ENCODE peak calls at places on chromosomes 7 and 10, in five cellular contexts. F, C, O, U and V are unnamed samples.

GRCh38 chr7:112272921-112273561 is 66.5 kb downstream of the ZNF277 start:
- DNase-seq in C (no peak), F (no peak), U (no peak), O (no peak), V (no peak)

GRCh38 chr7:113710310-113711106 is 208.3 kb downstream of the PPP1R3A start:
- DNase-seq in U (peak), O (peak), F (peak), C (peak), V (peak)

GRCh38 chr7:157805716-157806115 is 468.9 kb downstream of the DNAJB6 start:
- DNase-seq in O (no peak), C (no peak), F (no peak), U (no peak), V (no peak)

GRCh38 chr10:42875792-42876191 is 93.2 kb downstream of the BMS1 start:
- DNase-seq in O (no peak), F (no peak), U (no peak), C (no peak), V (no peak)

GRCh38 chr10:126123466-126123865 is 227.1 kb downstream of the FANK1 start:
- DNase-seq in O (no peak), C (no peak), F (no peak), U (no peak), V (no peak)

GRCh38 chr10:680745-681144 is 8.7 kb downstream of the DIP2C start:
- DNase-seq in C (no peak), O (no peak), U (no peak), F (no peak), V (no peak)

GRCh38 chr7:116180302-116180701 is 30.0 kb upstream of the TES start:
- DNase-seq in F (no peak), O (no peak), U (peak), C (peak), V (peak)

GRCh38 chr7:144487906-144488305 is 84.4 kb upstream of the NOBOX start:
- DNase-seq in U (no peak), C (no peak), F (peak), O (no peak), V (no peak)

GRCh38 chr7:71238541-71238940 is 106.6 kb downstream of the GALNT17 start:
- DNase-seq in F (no peak), O (no peak), U (no peak), C (no peak), V (no peak)

GRCh38 chr7:151206914-151207313 is 3.4 kb downstream of the H2BK1 start:
- DNase-seq in O (no peak), U (no peak), C (no peak), F (no peak), V (peak)

GRCh38 chr7:2482725-2483451 is 6.7 kb upstream of the GRIFIN start:
- DNase-seq in C (peak), U (no peak), O (no peak), F (no peak), V (no peak)

GRCh38 chr7:140774371-140774770 is 77.9 kb downstream of the NDUFB2 start:
- DNase-seq in F (no peak), U (no peak), O (no peak), C (no peak), V (no peak)

GRCh38 chr10:75304740-75305380 is 69.1 kb upstream of the COMTD1 start:
- DNase-seq in F (no peak), U (no peak), O (no peak), C (no peak), V (no peak)

GRCh38 chr10:124589491-124590006 is 127.9 kb downstream of the LHPP start:
- DNase-seq in F (no peak), U (peak), C (no peak), O (no peak), V (no peak)

GRCh38 chr10:98646998-98647917 is 200.5 kb upstream of the HPS1 start:
- DNase-seq in O (no peak), F (peak), U (no peak), C (no peak), V (no peak)

GRCh38 chr7:142569851-142570250 is 179.4 kb upstream of the PRSS1 start:
- DNase-seq in O (no peak), C (no peak), U (no peak), F (no peak), V (no peak)

GRCh38 chr7:117086788-117087187 is 133.5 kb downstream of the ST7 start:
- DNase-seq in O (no peak), C (no peak), U (no peak), F (no peak), V (no peak)

GRCh38 chr7:112550468-112551060 is 69.8 kb downstream of the LSMEM1 start:
- DNase-seq in U (peak), F (no peak), C (peak), O (peak), V (peak)

GRCh38 chr10:52245547-52245946 is 68.5 kb upstream of the DKK1 start:
- DNase-seq in U (no peak), F (no peak), O (no peak), C (no peak), V (no peak)

GRCh38 chr7:69963388-69963787 is 365.1 kb downstream of the AUTS2 start:
- DNase-seq in F (no peak), U (no peak), O (no peak), C (no peak), V (no peak)

GRCh38 chr7:504221-505081 is 15.2 kb downstream of the PDGFA start:
- DNase-seq in U (no peak), C (no peak), O (no peak), F (no peak), V (no peak)

GRCh38 chr7:138848056-138848975 is 50.3 kb upstream of the ATP6V0A4 start:
- DNase-seq in C (no peak), F (no peak), O (no peak), U (no peak), V (no peak)

GRCh38 chr7:75762350-75762917 is 9.6 kb downstream of the CCL26 start:
- DNase-seq in O (peak), C (peak), U (peak), F (no peak), V (peak)

GRCh38 chr10:36476399-36476798 is 649.0 kb upstream of the ANKRD30A start:
- DNase-seq in O (no peak), C (no peak), F (no peak), U (no peak), V (no peak)

GRCh38 chr7:74023037-74023436 is 4.9 kb upstream of the ELN start:
- DNase-seq in F (no peak), O (no peak), U (peak), C (peak), V (peak)

GRCh38 chr10:108653466-108653865 is 1269.8 kb downstream of the XPNPEP1 start:
- DNase-seq in O (no peak), C (no peak), F (no peak), U (no peak), V (no peak)

GRCh38 chr10:120765241-120765803 is 85.8 kb upstream of the WDR11 start:
- DNase-seq in O (no peak), F (no peak), U (no peak), C (no peak), V (no peak)

GRCh38 chr7:725223-726005 is 1.1 kb upstream of the DNAAF5 start:
- DNase-seq in O (no peak), C (no peak), F (no peak), U (no peak), V (no peak)

GRCh38 chr7:157302314-157302711 is 34.5 kb upstream of the DNAJB6 start:
- DNase-seq in C (peak), O (peak), F (no peak), U (no peak), V (peak)

GRCh38 chr10:110725809-110726641 is 81.9 kb downstream of the RBM20 start:
- DNase-seq in O (no peak), U (no peak), F (no peak), C (no peak), V (no peak)
- TF ChIP-seq KDM1A in O (no peak), U (no peak), F (no peak), C (no peak), V (no peak)

GRCh38 chr10:71268247-71268691 is 50.8 kb upstream of the SLC29A3 start:
- DNase-seq in F (no peak), C (peak), U (peak), O (no peak), V (no peak)
- TF ChIP-seq KDM1A in F (peak), C (no peak), U (no peak), O (no peak), V (no peak)

GRCh38 chr7:96837583-96837982 is 127.9 kb upstream of the SEM1 start:
- DNase-seq in U (no peak), O (peak), C (no peak), F (no peak), V (no peak)

GRCh38 chr7:96838481-96838880 is 128.8 kb upstream of the SEM1 start:
- DNase-seq in C (no peak), F (no peak), U (no peak), O (no peak), V (no peak)

GRCh38 chr7:96832107-96832506 is 122.5 kb upstream of the SEM1 start:
- DNase-seq in F (no peak), C (no peak), U (peak), O (no peak), V (no peak)

GRCh38 chr7:96831446-96831845 is 121.8 kb upstream of the SEM1 start:
- DNase-seq in F (no peak), O (no peak), C (no peak), U (no peak), V (no peak)

DNA sequence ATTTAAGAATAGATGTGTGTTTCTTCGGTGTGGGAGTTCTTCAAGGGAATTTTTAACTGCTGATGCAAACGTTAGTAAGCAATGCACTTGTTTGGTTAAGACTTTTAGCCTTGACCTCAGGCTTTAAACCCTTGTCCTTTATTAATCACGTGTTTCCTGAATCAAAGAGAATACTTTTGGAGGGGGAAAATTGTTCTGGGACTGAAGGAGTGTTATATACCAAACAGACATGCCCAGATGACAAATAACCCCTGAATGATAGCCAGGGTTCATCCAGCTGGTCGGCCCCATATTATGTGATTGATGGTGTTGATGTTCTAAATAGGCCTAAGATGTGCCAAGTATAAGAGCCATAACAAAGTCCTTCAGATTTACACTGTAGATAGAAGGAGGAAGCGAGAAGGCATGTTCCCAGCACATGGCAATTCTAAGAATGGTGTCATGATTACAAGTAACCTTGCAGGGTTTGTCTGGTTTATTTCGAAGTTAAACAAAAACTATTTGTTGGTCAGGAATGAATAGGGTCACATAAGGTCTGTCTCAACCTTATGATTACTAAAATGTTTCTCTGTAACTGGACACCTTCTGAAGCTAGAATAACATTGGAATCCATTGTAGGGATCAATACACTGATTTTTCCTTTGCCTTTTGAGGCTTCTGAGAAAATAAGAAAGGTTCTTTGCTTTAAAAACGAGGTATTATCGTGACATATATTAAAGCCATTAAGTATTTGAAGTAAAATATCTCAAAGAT is 124.2 kb upstream of the SEM1 start:
- DNase-seq in C (no peak), F (no peak), O (no peak), U (peak), V (no peak)
- TF ChIP-seq KDM1A in C (no peak), F (no peak), O (no peak), U (peak), V (no peak)

DNA sequence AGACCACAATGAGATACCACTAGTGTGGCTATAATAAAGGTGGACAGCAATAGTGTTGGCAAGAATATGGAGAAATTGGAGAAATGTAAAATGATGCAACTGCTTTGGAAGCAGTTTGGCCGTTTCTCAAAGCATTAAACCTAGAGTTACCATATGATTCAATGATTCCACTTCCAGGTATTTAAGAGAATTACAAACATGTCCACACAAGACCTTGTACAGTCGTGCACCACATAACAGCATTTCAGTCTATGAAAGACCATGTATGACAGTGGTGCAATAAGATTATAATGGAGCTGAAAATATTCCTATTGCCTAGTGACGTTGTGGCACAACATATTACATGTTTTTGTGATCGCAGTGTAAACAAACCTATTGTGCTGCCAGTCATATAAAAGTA is 29.6 kb downstream of the CCDC172 start:
- DNase-seq in F (no peak), O (no peak), C (no peak), U (no peak), V (no peak)
- TF ChIP-seq KDM1A in F (no peak), O (no peak), C (no peak), U (no peak), V (no peak)

GRCh38 chr10:6811153-6811552 is 231.1 kb upstream of the PRKCQ start:
- DNase-seq in F (no peak), U (no peak), C (no peak), O (no peak), V (no peak)
- TF ChIP-seq KDM1A in F (no peak), U (no peak), C (no peak), O (no peak), V (no peak)

GRCh38 chr7:23696916-23697441 is 13.0 kb upstream of the STK31 start:
- DNase-seq in U (peak), O (no peak), F (peak), C (peak), V (peak)
- TF ChIP-seq KDM1A in U (no peak), O (no peak), F (no peak), C (no peak), V (no peak)

DNA sequence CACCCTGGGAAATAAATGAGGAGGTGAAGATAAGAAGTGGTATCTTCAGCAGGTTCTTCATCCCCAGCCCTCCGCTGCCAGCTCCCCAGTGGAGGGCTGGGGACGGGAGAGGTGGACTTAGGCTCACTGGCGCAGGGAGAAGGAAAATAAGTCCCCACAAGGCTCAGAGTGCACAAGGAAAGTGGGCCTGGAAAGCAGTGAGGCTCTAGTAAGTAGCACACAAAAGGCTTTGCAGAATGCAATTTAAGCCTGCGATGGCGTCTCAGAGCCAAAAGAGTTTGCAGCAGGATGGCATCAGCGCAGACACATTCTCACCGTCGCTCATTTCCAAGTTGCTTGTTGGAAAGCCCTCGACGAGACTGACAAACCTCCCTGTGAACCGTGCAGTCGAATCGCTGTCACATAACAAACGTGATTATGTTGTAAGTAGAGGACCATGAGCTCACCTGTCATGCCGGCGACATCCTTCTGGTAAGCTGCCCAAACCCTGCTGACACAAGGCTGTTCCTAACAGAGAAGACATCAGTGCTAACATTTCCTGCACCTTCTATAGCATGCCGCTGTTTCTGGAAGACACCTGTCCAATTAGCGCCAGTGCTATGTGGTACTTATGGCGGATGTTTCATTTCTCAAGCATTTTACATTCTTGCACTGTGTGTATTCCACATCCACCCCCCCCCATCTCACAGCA is 98.3 kb upstream of the NPVF start:
- DNase-seq in F (no peak), O (no peak), C (no peak), U (no peak), V (no peak)
- TF ChIP-seq KDM1A in F (no peak), O (no peak), C (no peak), U (no peak), V (no peak)

GRCh38 chr7:47511698-47512370 is 70.1 kb downstream of the TNS3 start:
- DNase-seq in F (no peak), C (no peak), U (no peak), O (no peak), V (no peak)

GRCh38 chr7:47508389-47509380 is 73.2 kb downstream of the TNS3 start:
- DNase-seq in O (no peak), C (no peak), U (peak), F (no peak), V (no peak)

GRCh38 chr7:47512481-47513176 is 69.3 kb downstream of the TNS3 start:
- DNase-seq in F (no peak), C (no peak), U (peak), O (no peak), V (no peak)

GRCh38 chr7:47509571-47509970 is 72.3 kb downstream of the TNS3 start:
- DNase-seq in U (no peak), C (no peak), O (no peak), F (no peak), V (no peak)

GRCh38 chr7:47510192-47510591 is 71.7 kb downstream of the TNS3 start:
- DNase-seq in U (no peak), F (no peak), C (no peak), O (no peak), V (no peak)
- TF ChIP-seq KDM1A in U (no peak), F (no peak), C (no peak), O (no peak), V (no peak)

GRCh38 chr7:40525764-40526163 is 391.0 kb downstream of the SUGCT start:
- DNase-seq in C (no peak), O (no peak), U (no peak), F (no peak), V (no peak)
- TF ChIP-seq KDM1A in C (no peak), O (no peak), U (no peak), F (no peak), V (no peak)

DNA sequence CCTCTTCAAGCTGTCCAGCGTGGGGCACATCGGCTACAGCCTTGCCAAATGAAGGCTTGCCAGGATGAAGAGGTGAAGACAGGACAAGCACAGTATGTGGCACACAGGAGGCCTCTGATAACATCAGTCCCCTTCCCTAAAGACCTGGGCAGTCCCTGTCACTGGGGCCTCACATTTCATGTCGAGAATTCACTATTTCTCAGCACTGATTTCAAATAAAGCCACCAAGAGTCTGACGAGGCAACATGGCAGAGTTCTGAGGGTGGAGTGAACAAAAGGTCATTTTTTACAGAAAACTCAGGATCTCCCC is 7.7 kb downstream of the GPRIN2 start:
- DNase-seq in U (no peak), F (no peak), O (no peak), C (no peak), V (no peak)
- TF ChIP-seq KDM1A in U (no peak), F (no peak), O (no peak), C (no peak), V (no peak)